ENCODE peak calls at places on chromosome 3, in four cellular contexts. Y is PC-3, A is GM13977, C is AG09319. O is an unnamed sample.

GRCh38 chr3:72990701-72991395 is 5.8 kb upstream of the PPP4R2 start:
- DNase-seq in Y (no peak), A (no peak), C (no peak), O (no peak)

GRCh38 chr3:25461946-25462345 is 33.9 kb downstream of the RARB start:
- DNase-seq in Y (no peak), A (no peak), C (no peak), O (no peak)

GRCh38 chr3:122520861-122521260 is 6.1 kb upstream of the KPNA1 start:
- DNase-seq in Y (peak), A (no peak), C (no peak), O (no peak)

GRCh38 chr3:188084751-188085595 is 69.0 kb upstream of the LPP start:
- DNase-seq in Y (no peak), A (no peak), C (no peak), O (no peak)

GRCh38 chr3:108835101-108835500 is 12.5 kb downstream of the TRAT1 start:
- DNase-seq in Y (no peak), A (no peak), C (no peak), O (peak)

GRCh38 chr3:143245692-143246091 is 126.1 kb downstream of the CHST2 start:
- DNase-seq in Y (no peak), A (no peak), C (no peak), O (no peak)

GRCh38 chr3:16048435-16049318 is 125.8 kb upstream of the GALNT15 start:
- DNase-seq in Y (peak), A (peak), C (no peak), O (no peak)

GRCh38 chr3:197458179-197458707 is 97.5 kb downstream of the BDH1 start:
- DNase-seq in Y (no peak), A (peak), C (no peak), O (no peak)

GRCh38 chr3:125115640-125116039 is 59.8 kb upstream of the HEG1 start:
- DNase-seq in Y (no peak), A (no peak), C (peak), O (no peak)

GRCh38 chr3:173750095-173750494 is 352.6 kb downstream of the NLGN1 start:
- DNase-seq in Y (no peak), A (no peak), C (no peak), O (no peak)
- TF ChIP-seq CTCF in Y (no peak), A (no peak), C (no peak), O (no peak)

GRCh38 chr3:114478806-114479205 is 185.0 kb downstream of the TIGIT start:
- DNase-seq in Y (no peak), A (no peak), C (no peak), O (no peak)

GRCh38 chr3:114481113-114481512 is 187.3 kb downstream of the TIGIT start:
- DNase-seq in Y (no peak), A (no peak), C (no peak), O (no peak)

GRCh38 chr3:114484895-114485294 is 191.1 kb downstream of the TIGIT start:
- DNase-seq in Y (no peak), A (no peak), C (no peak), O (no peak)

GRCh38 chr3:114480442-114480841 is 186.6 kb downstream of the TIGIT start:
- DNase-seq in Y (no peak), A (no peak), C (no peak), O (no peak)
- TF ChIP-seq CTCF in Y (no peak), A (no peak), C (no peak), O (no peak)

GRCh38 chr3:194604837-194605236 is 28.4 kb downstream of the TMEM44 start:
- DNase-seq in Y (peak), A (no peak), C (no peak), O (no peak)
- TF ChIP-seq CTCF in Y (peak), A (peak), C (peak), O (peak)

DNA sequence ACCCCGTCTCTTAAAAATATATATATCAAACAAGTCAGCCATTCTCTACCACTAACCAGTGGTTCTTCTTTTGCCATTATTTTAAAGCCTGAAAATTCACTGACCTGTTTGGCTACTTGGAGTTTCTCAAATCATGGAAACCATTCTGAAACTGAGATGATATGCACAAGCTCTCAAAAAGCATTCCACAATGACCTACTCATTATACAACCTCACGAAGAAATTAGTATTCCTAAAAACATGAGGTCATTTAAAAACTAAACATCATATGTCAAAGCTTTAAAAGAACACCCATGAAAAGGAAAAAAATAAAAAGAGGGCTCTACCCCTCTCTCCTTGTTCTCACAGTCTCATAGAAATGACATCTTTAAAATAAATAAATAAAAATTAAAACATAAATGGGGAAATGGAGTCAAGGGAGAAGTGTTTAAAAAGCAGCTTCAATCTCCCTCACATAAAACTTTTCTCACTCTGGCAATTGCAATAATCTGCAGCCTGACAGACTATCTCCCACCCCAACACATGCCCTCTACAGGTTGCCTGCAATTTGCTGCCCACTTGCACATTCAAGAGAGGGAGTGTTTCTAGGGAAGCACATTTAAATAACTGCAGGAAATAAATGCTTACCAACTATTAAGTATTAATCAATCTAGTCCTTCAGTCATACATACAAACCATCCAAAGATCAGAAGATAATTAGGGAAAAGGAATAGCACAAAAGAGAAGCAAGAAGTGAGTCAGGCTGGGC is 73.3 kb downstream of the TRANK1 start:
- DNase-seq in Y (no peak), A (no peak), C (no peak), O (no peak)
- TF ChIP-seq CTCF in Y (peak), A (peak), C (no peak), O (peak)

GRCh38 chr3:132315851-132316250 is 1.4 kb upstream of the ACP3 start:
- DNase-seq in Y (peak), A (no peak), C (no peak), O (no peak)

GRCh38 chr3:132318451-132318850 is 1.2 kb downstream of the ACP3 start:
- DNase-seq in Y (peak), A (no peak), C (no peak), O (no peak)

GRCh38 chr3:132321321-132321720 is 4.1 kb downstream of the ACP3 start:
- DNase-seq in Y (no peak), A (no peak), C (no peak), O (no peak)

GRCh38 chr3:132311860-132312259 is 5.3 kb upstream of the ACP3 start:
- DNase-seq in Y (no peak), A (no peak), C (peak), O (no peak)

DNA sequence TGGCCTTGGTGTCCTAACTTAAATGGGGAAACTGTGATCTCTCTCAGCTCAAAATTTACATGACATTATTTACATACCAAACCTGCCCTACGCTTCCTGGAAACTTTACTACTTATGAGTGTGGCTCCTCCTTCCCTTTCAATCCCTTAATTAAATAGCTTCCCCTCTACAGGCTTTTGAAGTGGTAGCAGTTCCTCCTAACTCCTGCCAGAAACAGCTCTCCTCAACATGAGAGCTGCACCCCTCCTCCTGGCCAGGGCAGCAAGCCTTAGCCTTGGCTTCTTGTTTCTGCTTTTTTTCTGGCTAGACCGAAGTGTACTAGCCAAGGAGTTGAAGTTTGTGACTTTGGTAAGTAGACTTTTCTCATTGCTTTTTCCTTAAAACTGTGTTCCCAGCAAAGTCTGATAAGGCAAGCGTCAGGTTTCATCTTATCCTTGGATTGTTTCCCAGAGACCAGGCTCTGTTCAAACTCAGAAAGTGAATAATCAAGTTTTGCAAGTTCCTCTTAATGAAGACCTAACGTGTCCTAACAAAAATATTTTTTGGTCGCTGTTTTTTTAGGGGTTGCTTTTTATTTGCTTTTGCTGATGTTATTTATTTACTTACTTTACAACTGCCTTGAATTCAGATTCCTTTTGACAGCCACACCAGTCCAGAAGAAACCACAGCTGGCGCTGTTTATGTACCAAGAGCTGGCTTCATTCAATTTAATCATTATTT is at the start of gene ACP3:
- DNase-seq in Y (peak), A (no peak), C (peak), O (peak)
- TF ChIP-seq CTCF in Y (no peak), A (no peak), C (no peak), O (no peak)

GRCh38 chr3:86774082-86774691 is 216.8 kb downstream of the VGLL3 start:
- DNase-seq in Y (peak), A (peak), C (no peak), O (no peak)
- TF ChIP-seq CTCF in Y (peak), A (peak), C (peak), O (peak)

GRCh38 chr3:51955893-51956770 is 951 bp downstream of the GPR62 start:
- DNase-seq in Y (no peak), A (peak), C (no peak), O (no peak)
- TF ChIP-seq CTCF in Y (no peak), A (peak), C (peak), O (peak)

O was measured in retinal pigment epithelial cell.